ENCODE peak calls at places on chromosomes 5 and 9, in nine cellular contexts. P is epithelial cell of prostate; L is effector memory CD4-positive, alpha-beta T cell; R is left cardiac atrium; T is NCI-H2029; F is A549; W is activated naive CD4-positive, alpha-beta T cell; H is AG08396; D is H4. I is an unnamed sample.

GRCh38 chr9:71490810-71491209 is 277.5 kb downstream of the CEMIP2 start:
- DNase-seq in D (no peak), W (no peak), T (no peak), R (no peak), P (no peak), F (peak), H (no peak), L (no peak), I (no peak)

GRCh38 chr5:96264047-96264446 is 169.0 kb downstream of the PCSK1 start:
- DNase-seq in W (no peak), D (no peak), F (no peak), T (no peak), L (no peak), P (no peak), R (no peak), H (no peak), I (no peak)

GRCh38 chr5:38423536-38424178 is 132.8 kb downstream of the LIFR start:
- DNase-seq in H (no peak), P (no peak), F (no peak), L (no peak), D (no peak), R (no peak), W (no peak), T (no peak), I (no peak)

GRCh38 chr5:58107704-58108103 is 352.2 kb downstream of the PLK2 start:
- DNase-seq in P (no peak), R (no peak), T (no peak), H (no peak), L (no peak), W (no peak), F (no peak), D (no peak), I (no peak)

GRCh38 chr5:149215478-149216042 is 56.1 kb upstream of the AFAP1L1 start:
- DNase-seq in W (no peak), T (no peak), H (peak), R (peak), P (no peak), F (no peak), D (no peak), L (no peak), I (no peak)

GRCh38 chr5:66851306-66851705 is 255.1 kb downstream of the MAST4 start:
- DNase-seq in R (no peak), T (no peak), L (no peak), D (no peak), H (no peak), P (no peak), F (no peak), W (no peak), I (no peak)

GRCh38 chr9:137150485-137151060 is 11.6 kb downstream of the GRIN1 start:
- DNase-seq in D (no peak), L (no peak), R (no peak), W (no peak), F (peak), H (no peak), P (no peak), T (peak), I (no peak)

GRCh38 chr5:147170603-147171002 is 64.2 kb upstream of the STK32A start:
- DNase-seq in H (no peak), R (no peak), F (no peak), L (no peak), W (no peak), T (no peak), P (no peak), D (no peak), I (no peak)

GRCh38 chr9:135649508-135649907 is 10.2 kb upstream of the GLT6D1 start:
- DNase-seq in P (no peak), L (no peak), F (no peak), R (no peak), T (no peak), D (no peak), W (no peak), H (no peak), I (no peak)

GRCh38 chr5:55154893-55155292 is 5.1 kb upstream of the GPX8 start:
- DNase-seq in P (no peak), H (peak), F (no peak), L (no peak), T (no peak), R (no peak), W (no peak), D (no peak), I (no peak)

GRCh38 chr5:14659821-14660607 is 4.5 kb upstream of the OTULIN start:
- DNase-seq in D (peak), P (peak), W (no peak), H (peak), L (no peak), R (no peak), F (no peak), T (no peak), I (no peak)

GRCh38 chr9:77016111-77016525 is 3.3 kb upstream of the FOXB2 start:
- DNase-seq in W (no peak), L (no peak), D (no peak), T (no peak), F (no peak), P (no peak), R (no peak), H (no peak), I (no peak)

GRCh38 chr9:126348911-126349550 is 22.4 kb downstream of the MVB12B start:
- DNase-seq in W (no peak), P (no peak), H (no peak), T (no peak), D (no peak), R (no peak), L (no peak), F (no peak), I (no peak)

GRCh38 chr5:181234455-181235306 is 9.0 kb downstream of the RACK1 start:
- DNase-seq in D (no peak), T (no peak), R (no peak), P (no peak), H (no peak), F (no peak), L (no peak), W (no peak), I (no peak)

GRCh38 chr9:138053996-138054752 is 176.6 kb downstream of the CACNA1B start:
- DNase-seq in D (no peak), L (no peak), H (no peak), P (no peak), W (no peak), R (no peak), T (no peak), F (peak), I (no peak)

GRCh38 chr9:22813520-22813919 is 366.9 kb downstream of the DMRTA1 start:
- DNase-seq in H (peak), R (no peak), L (no peak), F (peak), P (no peak), W (no peak), D (no peak), T (no peak), I (no peak)

GRCh38 chr5:157390179-157390923 is 69.7 kb upstream of the NIPAL4 start:
- DNase-seq in T (no peak), L (peak), F (peak), D (peak), W (no peak), P (peak), R (no peak), H (peak), I (no peak)

GRCh38 chr5:179209359-179210150 is 135.7 kb downstream of the ADAMTS2 start:
- DNase-seq in F (no peak), T (no peak), R (no peak), D (peak), H (peak), P (no peak), W (no peak), L (no peak), I (no peak)

GRCh38 chr9:111362526-111362925 is 32.5 kb upstream of the OR2K2 start:
- DNase-seq in P (no peak), R (no peak), D (no peak), F (no peak), T (no peak), L (no peak), H (no peak), W (no peak), I (no peak)

GRCh38 chr9:125829743-125830142 is 82.6 kb downstream of the PBX3 start:
- DNase-seq in L (peak), R (peak), P (no peak), H (peak), T (peak), D (no peak), F (no peak), W (peak), I (no peak)

GRCh38 chr9:120696551-120697230 is 17.6 kb downstream of the MEGF9 start:
- DNase-seq in R (no peak), H (no peak), T (no peak), W (no peak), D (no peak), P (no peak), F (peak), L (no peak), I (no peak)

GRCh38 chr9:95938724-95939123 is 63.2 kb downstream of the ERCC6L2 start:
- DNase-seq in H (no peak), F (no peak), P (no peak), R (no peak), W (no peak), L (no peak), T (no peak), D (no peak), I (no peak)

GRCh38 chr5:150562832-150563231 is 54.9 kb downstream of the NDST1 start:
- DNase-seq in R (no peak), T (peak), H (no peak), F (peak), P (no peak), D (peak), L (no peak), W (no peak), I (no peak)